ENCODE peak calls at places on chromosomes 5 and 9, in five cellular contexts. H, V, M, D and E are unnamed samples.

GRCh38 chr5:40929049-40929448 is 19.8 kb downstream of the C7 start:
- DNase-seq in H (no peak), V (no peak), M (no peak), D (no peak), E (no peak)

GRCh38 chr5:33641722-33642505 is 201.1 kb downstream of the TARS1 start:
- DNase-seq in H (peak; percentile 11), V (no peak), M (no peak), D (no peak), E (no peak)

GRCh38 chr5:52269395-52269794 is 518.3 kb upstream of the ITGA1 start:
- DNase-seq in H (peak; percentile 7), V (no peak), M (no peak), D (no peak), E (no peak)

GRCh38 chr9:89428222-89428761 is 69.6 kb downstream of the SEMA4D start:
- DNase-seq in H (no peak), V (peak; percentile 21), M (no peak), D (no peak), E (no peak)

GRCh38 chr5:7039058-7039457 is 325.8 kb downstream of the TENT4A start:
- DNase-seq in H (no peak), V (no peak), M (no peak), D (no peak), E (no peak)

GRCh38 chr9:88680505-88681160 is 145.7 kb downstream of the NXNL2 start:
- DNase-seq in H (no peak), V (no peak), M (no peak), D (no peak), E (no peak)

GRCh38 chr9:109369285-109369684 is 48.4 kb upstream of the EPB41L4B start:
- DNase-seq in H (no peak), V (no peak), M (no peak), D (no peak), E (no peak)

GRCh38 chr9:25129537-25129936 is 548.7 kb downstream of the TUSC1 start:
- DNase-seq in H (no peak), V (no peak), M (no peak), D (no peak), E (no peak)

GRCh38 chr9:98130576-98131228 is 11.7 kb upstream of the TRIM14 start:
- DNase-seq in H (no peak), V (no peak), M (no peak), D (no peak), E (no peak)

GRCh38 chr9:113654605-113655193 is 191.2 kb downstream of the RGS3 start:
- DNase-seq in H (no peak), V (peak; percentile 90), M (no peak), D (no peak), E (no peak)

GRCh38 chr9:36721846-36722588 is 149.3 kb downstream of the MELK start:
- DNase-seq in H (peak; percentile 25), V (no peak), M (no peak), D (peak; percentile 62), E (no peak)

GRCh38 chr9:34623386-34624235 is 3.3 kb upstream of the DCTN3 start:
- DNase-seq in H (no peak), V (no peak), M (no peak), D (no peak), E (no peak)

GRCh38 chr5:118270506-118270905 is 717.8 kb downstream of the DTWD2 start:
- DNase-seq in H (no peak), V (no peak), M (no peak), D (no peak), E (no peak)

GRCh38 chr9:134130503-134131375 is 5.1 kb upstream of the WDR5 start:
- DNase-seq in H (no peak), V (peak; percentile 85), M (no peak), D (no peak), E (peak; percentile 82)

GRCh38 chr5:164422400-164422799 is 917.0 kb downstream of the MAT2B start:
- DNase-seq in H (no peak), V (no peak), M (no peak), D (no peak), E (no peak)

GRCh38 chr5:164672931-164673694 is 1167.7 kb downstream of the MAT2B start:
- DNase-seq in H (no peak), V (no peak), M (no peak), D (no peak), E (no peak)

GRCh38 chr9:114799441-114799840 is 6.4 kb downstream of the TNFSF15 start:
- DNase-seq in H (peak; percentile 67), V (no peak), M (no peak), D (peak; percentile 30), E (no peak)

GRCh38 chr5:80184235-80185023 is 71.4 kb downstream of the SERINC5 start:
- DNase-seq in H (peak; percentile 46), V (no peak), M (no peak), D (peak; percentile 87), E (no peak)

GRCh38 chr5:167285591-167285990 is 1005.9 kb upstream of the WWC1 start:
- DNase-seq in H (no peak), V (no peak), M (no peak), D (no peak), E (no peak)

GRCh38 chr5:96177303-96177869 is 215.7 kb upstream of the ELL2 start:
- DNase-seq in H (peak; percentile 31), V (no peak), M (no peak), D (no peak), E (no peak)

GRCh38 chr9:121744687-121745395 is 93.4 kb downstream of the DAB2IP start:
- DNase-seq in H (peak; percentile 63), V (no peak), M (no peak), D (no peak), E (no peak)

GRCh38 chr5:100424017-100424416 is 111.2 kb upstream of the FAM174A start:
- DNase-seq in H (no peak), V (no peak), M (no peak), D (no peak), E (no peak)

GRCh38 chr5:94856257-94856656 is 237.8 kb downstream of the SLF1 start:
- DNase-seq in H (no peak), V (no peak), M (no peak), D (no peak), E (no peak)

GRCh38 chr5:171808951-171809350 is 23.3 kb downstream of the SMIM23 start:
- DNase-seq in H (no peak), V (no peak), M (no peak), D (no peak), E (no peak)

GRCh38 chr5:83000448-83000847 is 76.7 kb downstream of the TMEM167A start:
- DNase-seq in H (no peak), V (no peak), M (no peak), D (no peak), E (no peak)

GRCh38 chr9:113176748-113177147 is 25.9 kb downstream of the SLC31A2 start:
- DNase-seq in H (no peak), V (no peak), M (no peak), D (no peak), E (no peak)

GRCh38 chr9:127384016-127384730 is 12.8 kb upstream of the SLC2A8 start:
- DNase-seq in H (no peak), V (no peak), M (no peak), D (peak; percentile 12), E (no peak)

DNA sequence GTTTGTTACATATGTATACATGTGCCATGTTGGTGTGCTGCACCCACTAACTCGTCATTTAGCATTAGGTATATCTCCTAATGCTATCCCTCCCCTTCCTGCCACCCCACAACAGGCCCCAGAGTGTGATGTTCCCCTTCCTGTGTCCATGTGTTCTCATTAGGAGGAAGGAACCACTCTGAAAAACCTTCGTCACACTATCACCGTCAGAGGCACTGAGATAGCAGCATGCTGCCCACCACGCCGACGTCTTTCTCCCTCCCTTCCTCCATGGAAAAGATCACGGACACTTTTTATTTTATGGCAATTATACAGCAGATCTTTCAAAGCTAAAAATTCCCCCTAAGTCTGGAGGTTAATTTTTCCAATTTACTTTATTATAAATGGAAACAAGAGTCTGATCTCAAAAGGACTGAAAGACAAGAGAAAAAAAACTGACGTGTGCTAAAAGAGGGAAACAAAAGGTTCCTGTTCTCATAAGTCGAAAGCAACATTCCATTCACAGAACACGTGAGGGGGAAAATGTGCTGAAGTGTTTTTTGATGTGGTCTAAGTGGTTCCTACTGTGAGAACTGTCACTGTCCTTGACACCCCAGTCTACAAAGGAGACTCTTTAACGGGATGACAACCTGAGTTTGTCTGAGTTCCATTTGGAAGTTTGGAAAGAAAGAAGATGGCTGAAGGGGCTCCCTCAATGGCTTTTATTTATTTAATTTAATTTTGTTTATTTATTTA is 339.7 kb upstream of the IRX2 start:
- DNase-seq in H (no peak), V (no peak), M (no peak), D (no peak), E (no peak)
- H3K4me3 ChIP-seq in H (no peak overlapping the region), V (no peak overlapping the region), M (no peak overlapping the region), D (no peak overlapping the region), E (no peak overlapping the region)

DNA sequence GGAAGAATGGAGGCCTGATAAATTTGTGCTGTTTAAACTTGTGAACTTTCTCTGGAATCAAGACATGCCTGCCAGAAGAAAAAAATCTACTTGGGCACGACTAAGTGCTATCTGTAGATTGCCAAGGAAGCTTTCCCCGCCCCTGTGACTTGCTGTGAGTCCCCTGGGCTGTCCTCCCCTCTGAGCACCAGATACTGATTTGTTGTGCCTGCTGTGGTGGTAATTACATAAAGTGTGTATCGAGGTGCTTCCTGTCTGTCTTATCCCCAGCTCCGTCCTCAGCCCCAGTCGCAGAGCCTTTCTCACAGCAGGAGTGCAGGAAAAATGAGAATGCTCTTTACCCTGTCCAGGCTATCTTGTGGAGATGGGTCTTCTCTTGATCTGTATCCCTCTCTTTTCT is 53.9 kb downstream of the TRIO start:
- DNase-seq in H (no peak), V (no peak), M (no peak), D (no peak), E (no peak)
- H3K4me1 ChIP-seq in H (no peaks in the 10 kb centered on the region), V (peaks cover 9% of the 10 kb centered on the region), M (peaks cover 99% of the 10 kb centered on the region), D (peaks cover 6% of the 10 kb centered on the region), E (peaks cover 34% of the 10 kb centered on the region)

DNA sequence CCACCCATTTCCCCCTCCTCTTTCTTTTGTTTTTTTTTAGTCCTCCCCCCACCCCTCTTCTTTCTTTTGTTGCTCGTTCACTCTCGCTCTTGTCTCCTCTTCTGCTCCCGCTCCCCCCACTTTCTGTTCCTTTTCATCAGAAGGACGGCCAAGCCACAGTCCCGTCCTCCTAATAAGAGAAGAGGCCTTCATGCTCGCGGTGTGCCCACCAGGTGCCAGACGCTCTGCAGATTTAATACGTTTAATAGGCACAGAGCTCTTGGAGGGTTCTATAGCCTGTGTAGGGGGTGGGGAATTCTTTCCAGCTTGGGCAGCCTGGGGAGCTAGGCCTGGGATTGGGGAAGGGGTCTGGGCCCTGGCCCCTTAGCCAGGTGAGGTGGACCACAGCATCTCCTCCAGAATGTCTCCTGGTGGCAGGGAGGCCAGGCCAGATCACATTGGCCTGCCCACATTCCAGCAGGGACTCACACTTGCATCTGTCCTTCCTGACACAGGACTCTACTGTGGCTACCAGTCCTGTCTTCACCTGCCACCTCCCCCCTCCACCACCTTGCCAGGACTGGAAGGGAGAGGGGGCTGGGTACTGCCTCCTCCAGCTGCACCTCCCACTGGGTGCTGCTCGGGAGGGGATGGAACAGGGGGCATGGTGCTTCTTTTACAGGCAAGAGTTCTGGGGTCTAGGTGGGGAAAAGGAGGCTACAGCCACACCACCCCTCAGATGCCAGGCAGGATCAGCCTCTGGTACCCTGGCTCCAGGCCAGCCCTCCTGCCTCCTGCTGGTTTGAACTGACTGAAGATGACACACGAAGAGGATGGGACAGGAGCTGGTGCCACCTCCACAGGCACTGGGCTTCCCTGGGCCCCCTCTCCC is 6.1 kb upstream of the BARX1 start:
- DNase-seq in H (no peak), V (no peak), M (no peak), D (no peak), E (no peak)
- H3K4me3 ChIP-seq in H (no peak overlapping the region), V (no peak overlapping the region), M (no peak overlapping the region), D (no peak overlapping the region), E (no peak overlapping the region)

GRCh38 chr9:130193531-130194405 is 21.6 kb downstream of the NCS1 start:
- DNase-seq in H (no peak), V (no peak), M (no peak), D (no peak), E (no peak)
- H3K4me1 ChIP-seq in H (no peaks in the 10 kb centered on the region), V (no peaks in the 10 kb centered on the region), M (peaks cover 98% of the 10 kb centered on the region), D (no peaks in the 10 kb centered on the region), E (peaks cover 88% of the 10 kb centered on the region)